ENCODE peak calls at places on chromosomes 13 and 19, in ten cellular contexts. One of them, this sample, is unnamed.

GRCh38 chr13:105466376-105466775 is 1069.1 kb downstream of the EFNB2 start:
- DNase-seq in heart right ventricle: no peak
- DNase-seq in psoas muscle: no peak
- DNase-seq in cardiac muscle cell: no peak
- DNase-seq in GM23338: no peak
- DNase-seq in CD4-positive, alpha-beta T cell: no peak
- DNase-seq in right lobe of liver: no peak
- DNase-seq in glutamatergic neuron: no peak
- DNase-seq in thoracic aorta: no peak
- DNase-seq in fibroblast of the aortic adventitia: no peak
- DNase-seq in this sample: no peak

GRCh38 chr13:43797154-43797553 is 10.4 kb upstream of the ENOX1 start:
- DNase-seq in heart right ventricle: no peak
- DNase-seq in psoas muscle: no peak
- DNase-seq in cardiac muscle cell: no peak
- DNase-seq in GM23338: no peak
- DNase-seq in CD4-positive, alpha-beta T cell: no peak
- DNase-seq in right lobe of liver: no peak
- DNase-seq in glutamatergic neuron: no peak
- DNase-seq in thoracic aorta: no peak
- DNase-seq in fibroblast of the aortic adventitia: no peak
- DNase-seq in this sample: no peak

GRCh38 chr19:369876-370275 is 25.3 kb upstream of the MIER2 start:
- DNase-seq in heart right ventricle: no peak
- DNase-seq in psoas muscle: no peak
- DNase-seq in cardiac muscle cell: no peak
- DNase-seq in GM23338: no peak
- DNase-seq in CD4-positive, alpha-beta T cell: no peak
- DNase-seq in right lobe of liver: no peak
- DNase-seq in glutamatergic neuron: no peak
- DNase-seq in thoracic aorta: no peak
- DNase-seq in fibroblast of the aortic adventitia: no peak
- DNase-seq in this sample: no peak

GRCh38 chr13:71754407-71754974 is 112.5 kb downstream of the DACH1 start:
- DNase-seq in heart right ventricle: peak; percentile 8
- DNase-seq in psoas muscle: no peak
- DNase-seq in cardiac muscle cell: no peak
- DNase-seq in GM23338: peak; percentile 18
- DNase-seq in CD4-positive, alpha-beta T cell: no peak
- DNase-seq in right lobe of liver: no peak
- DNase-seq in glutamatergic neuron: no peak
- DNase-seq in thoracic aorta: no peak
- DNase-seq in fibroblast of the aortic adventitia: no peak
- DNase-seq in this sample: no peak

GRCh38 chr13:39970177-39970846 is 314.9 kb downstream of the COG6 start:
- DNase-seq in heart right ventricle: no peak
- DNase-seq in psoas muscle: no peak
- DNase-seq in cardiac muscle cell: no peak
- DNase-seq in GM23338: no peak
- DNase-seq in CD4-positive, alpha-beta T cell: no peak
- DNase-seq in right lobe of liver: no peak
- DNase-seq in glutamatergic neuron: no peak
- DNase-seq in thoracic aorta: no peak
- DNase-seq in fibroblast of the aortic adventitia: no peak
- DNase-seq in this sample: no peak

GRCh38 chr13:107066355-107066754 is 498.4 kb upstream of the ARGLU1 start:
- DNase-seq in heart right ventricle: no peak
- DNase-seq in psoas muscle: no peak
- DNase-seq in cardiac muscle cell: no peak
- DNase-seq in GM23338: no peak
- DNase-seq in CD4-positive, alpha-beta T cell: no peak
- DNase-seq in right lobe of liver: no peak
- DNase-seq in glutamatergic neuron: no peak
- DNase-seq in thoracic aorta: no peak
- DNase-seq in fibroblast of the aortic adventitia: no peak
- DNase-seq in this sample: no peak

GRCh38 chr19:1315470-1316166 is 29.9 kb downstream of the EFNA2 start:
- DNase-seq in heart right ventricle: peak; percentile 26
- DNase-seq in psoas muscle: peak; percentile 60
- DNase-seq in cardiac muscle cell: peak; percentile 64
- DNase-seq in GM23338: peak; percentile 78
- DNase-seq in CD4-positive, alpha-beta T cell: peak; percentile 9
- DNase-seq in right lobe of liver: peak; percentile 67
- DNase-seq in glutamatergic neuron: peak; percentile 75
- DNase-seq in thoracic aorta: no peak
- DNase-seq in fibroblast of the aortic adventitia: peak; percentile 37
- DNase-seq in this sample: peak; percentile 83

GRCh38 chr13:99086869-99087129 is 108.9 kb upstream of the DOCK9 start:
- DNase-seq in heart right ventricle: no peak
- DNase-seq in psoas muscle: no peak
- DNase-seq in cardiac muscle cell: no peak
- DNase-seq in GM23338: no peak
- DNase-seq in CD4-positive, alpha-beta T cell: peak; percentile 21
- DNase-seq in right lobe of liver: peak; percentile 57
- DNase-seq in glutamatergic neuron: no peak
- DNase-seq in thoracic aorta: no peak
- DNase-seq in fibroblast of the aortic adventitia: no peak
- DNase-seq in this sample: no peak

GRCh38 chr19:51372649-51373504 is at the start of gene NKG7:
- DNase-seq in heart right ventricle: no peak
- DNase-seq in psoas muscle: no peak
- DNase-seq in cardiac muscle cell: no peak
- DNase-seq in GM23338: no peak
- DNase-seq in CD4-positive, alpha-beta T cell: no peak
- DNase-seq in right lobe of liver: no peak
- DNase-seq in glutamatergic neuron: no peak
- DNase-seq in thoracic aorta: no peak
- DNase-seq in fibroblast of the aortic adventitia: no peak
- DNase-seq in this sample: peak; percentile 66

GRCh38 chr13:101465877-101466276 is 13.4 kb downstream of the ITGBL1 start:
- DNase-seq in heart right ventricle: no peak
- DNase-seq in psoas muscle: no peak
- DNase-seq in cardiac muscle cell: no peak
- DNase-seq in GM23338: no peak
- DNase-seq in CD4-positive, alpha-beta T cell: no peak
- DNase-seq in right lobe of liver: no peak
- DNase-seq in glutamatergic neuron: no peak
- DNase-seq in thoracic aorta: no peak
- DNase-seq in fibroblast of the aortic adventitia: peak; percentile 51
- DNase-seq in this sample: no peak

GRCh38 chr13:114145722-114146121 is 13.3 kb upstream of the RASA3 start:
- DNase-seq in heart right ventricle: no peak
- DNase-seq in psoas muscle: no peak
- DNase-seq in cardiac muscle cell: no peak
- DNase-seq in GM23338: no peak
- DNase-seq in CD4-positive, alpha-beta T cell: no peak
- DNase-seq in right lobe of liver: peak; percentile 28
- DNase-seq in glutamatergic neuron: no peak
- DNase-seq in thoracic aorta: no peak
- DNase-seq in fibroblast of the aortic adventitia: no peak
- DNase-seq in this sample: no peak

GRCh38 chr13:65057986-65058385 is 2172.2 kb downstream of the PCDH9 start:
- DNase-seq in heart right ventricle: no peak
- DNase-seq in psoas muscle: no peak
- DNase-seq in cardiac muscle cell: peak; percentile 1
- DNase-seq in GM23338: no peak
- DNase-seq in CD4-positive, alpha-beta T cell: no peak
- DNase-seq in right lobe of liver: no peak
- DNase-seq in glutamatergic neuron: no peak
- DNase-seq in thoracic aorta: no peak
- DNase-seq in fibroblast of the aortic adventitia: no peak
- DNase-seq in this sample: no peak

GRCh38 chr19:18789883-18790565 is 1.1 kb downstream of the COMP start:
- DNase-seq in heart right ventricle: no peak
- DNase-seq in psoas muscle: peak; percentile 64
- DNase-seq in cardiac muscle cell: peak; percentile 40
- DNase-seq in GM23338: peak; percentile 84
- DNase-seq in CD4-positive, alpha-beta T cell: no peak
- DNase-seq in right lobe of liver: no peak
- DNase-seq in glutamatergic neuron: peak; percentile 70
- DNase-seq in thoracic aorta: no peak
- DNase-seq in fibroblast of the aortic adventitia: no peak
- DNase-seq in this sample: peak; percentile 63

GRCh38 chr19:2270572-2271515 is 11.1 kb downstream of the PEAK3 start:
- DNase-seq in heart right ventricle: peak; percentile 88
- DNase-seq in psoas muscle: peak; percentile 91
- DNase-seq in cardiac muscle cell: peak; percentile 92
- DNase-seq in GM23338: peak; percentile 56
- DNase-seq in CD4-positive, alpha-beta T cell: peak; percentile 57
- DNase-seq in right lobe of liver: peak; percentile 88
- DNase-seq in glutamatergic neuron: peak; percentile 85
- DNase-seq in thoracic aorta: peak; percentile 33
- DNase-seq in fibroblast of the aortic adventitia: peak; percentile 84
- DNase-seq in this sample: peak; percentile 81

DNA sequence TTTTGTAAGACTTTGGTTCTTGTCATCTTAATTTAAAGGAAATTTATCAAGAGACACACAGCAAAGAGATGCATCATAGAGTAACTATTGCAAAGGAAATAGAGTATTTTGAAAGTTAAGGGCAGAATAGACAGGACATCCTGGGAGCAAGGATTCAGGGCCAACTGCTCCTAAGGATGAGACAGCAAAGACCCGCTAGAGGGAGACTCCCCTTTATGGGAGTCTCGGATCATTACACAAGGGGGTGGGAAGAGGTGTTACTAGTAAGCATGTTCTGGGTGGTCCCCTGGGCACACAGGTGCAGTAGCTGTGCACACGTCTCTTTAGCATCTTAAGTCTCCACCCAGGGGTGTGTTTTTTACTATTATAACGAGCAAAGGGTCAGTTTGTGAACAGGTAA is 9.6 kb downstream of the ZSCAN5C start:
- DNase-seq in heart right ventricle: no peak
- DNase-seq in psoas muscle: no peak
- DNase-seq in cardiac muscle cell: no peak
- DNase-seq in GM23338: peak; percentile 23
- DNase-seq in CD4-positive, alpha-beta T cell: no peak
- DNase-seq in right lobe of liver: no peak
- DNase-seq in glutamatergic neuron: no peak
- DNase-seq in thoracic aorta: no peak
- DNase-seq in fibroblast of the aortic adventitia: no peak
- DNase-seq in this sample: no peak
- TF ChIP-seq CTCF in heart right ventricle: no peak
- TF ChIP-seq CTCF in psoas muscle: no peak
- TF ChIP-seq CTCF in cardiac muscle cell: no peak
- TF ChIP-seq CTCF in GM23338: peak; percentile 26
- TF ChIP-seq CTCF in CD4-positive, alpha-beta T cell: no peak
- TF ChIP-seq CTCF in right lobe of liver: no peak
- TF ChIP-seq CTCF in glutamatergic neuron: no peak
- TF ChIP-seq CTCF in thoracic aorta: no peak
- TF ChIP-seq CTCF in fibroblast of the aortic adventitia: no peak
- TF ChIP-seq CTCF in this sample: no peak

DNA sequence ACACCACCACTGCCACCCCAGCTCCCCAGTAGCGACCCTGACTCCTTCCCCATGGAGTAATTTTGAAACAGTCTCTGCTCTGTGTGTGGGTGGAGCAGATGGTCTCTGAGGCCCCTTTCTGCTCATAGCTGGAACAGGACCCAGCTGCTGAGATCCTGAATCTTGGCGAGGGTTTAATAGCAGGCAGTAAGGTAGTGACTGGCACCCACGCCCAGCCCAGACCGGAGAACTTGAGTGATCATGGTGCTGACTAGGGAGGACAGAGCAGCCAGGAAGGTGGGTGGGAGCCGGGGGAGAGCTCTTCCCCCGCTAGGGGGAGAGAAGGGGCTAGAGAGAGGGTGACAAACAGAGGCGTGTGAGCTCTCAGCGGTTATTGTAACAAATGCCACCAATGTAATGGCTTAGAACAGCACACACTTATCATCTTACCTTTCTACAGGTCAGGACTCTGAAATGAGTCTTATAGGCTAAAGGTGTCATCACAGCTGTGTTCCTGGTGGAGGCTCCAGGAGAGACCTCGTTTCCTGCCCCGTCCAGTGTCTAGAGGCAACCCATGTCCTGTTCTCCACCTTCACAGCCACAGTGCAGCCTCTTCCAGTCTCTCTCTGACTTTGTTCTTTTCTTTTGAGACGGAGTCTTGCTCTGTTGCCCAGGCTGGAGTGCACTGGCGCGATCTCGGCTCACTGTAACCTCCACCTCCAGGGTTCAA is 7.2 kb upstream of the ACER1 start:
- DNase-seq in heart right ventricle: no peak
- DNase-seq in psoas muscle: no peak
- DNase-seq in cardiac muscle cell: no peak
- DNase-seq in GM23338: peak; percentile 42
- DNase-seq in CD4-positive, alpha-beta T cell: no peak
- DNase-seq in right lobe of liver: no peak
- DNase-seq in glutamatergic neuron: no peak
- DNase-seq in thoracic aorta: no peak
- DNase-seq in fibroblast of the aortic adventitia: no peak
- DNase-seq in this sample: no peak
- TF ChIP-seq CTCF in heart right ventricle: no peak
- TF ChIP-seq CTCF in psoas muscle: no peak
- TF ChIP-seq CTCF in cardiac muscle cell: no peak
- TF ChIP-seq CTCF in GM23338: peak; percentile 32
- TF ChIP-seq CTCF in CD4-positive, alpha-beta T cell: no peak
- TF ChIP-seq CTCF in right lobe of liver: no peak
- TF ChIP-seq CTCF in glutamatergic neuron: no peak
- TF ChIP-seq CTCF in thoracic aorta: no peak
- TF ChIP-seq CTCF in fibroblast of the aortic adventitia: no peak
- TF ChIP-seq CTCF in this sample: no peak

DNA sequence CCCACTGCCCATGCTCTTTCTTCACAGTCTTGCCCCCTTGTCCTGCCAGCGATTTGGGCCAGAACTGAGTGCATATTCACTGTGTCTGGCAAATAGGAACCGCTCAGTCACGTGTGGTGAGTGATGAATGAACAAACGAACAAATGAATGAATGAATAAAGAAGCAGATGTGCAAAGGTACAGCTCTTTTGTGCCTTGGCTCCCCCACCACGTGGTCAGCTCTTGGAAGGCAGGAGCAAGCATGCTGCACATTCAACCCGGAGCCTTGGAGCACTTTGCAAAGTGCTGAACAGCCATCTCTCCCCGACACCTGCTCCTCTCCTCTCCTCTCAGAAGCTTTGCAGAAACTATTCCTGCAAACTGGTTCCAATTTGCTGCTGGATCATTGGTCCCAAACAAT is 52.4 kb downstream of the LATS2 start:
- DNase-seq in heart right ventricle: no peak
- DNase-seq in psoas muscle: no peak
- DNase-seq in cardiac muscle cell: no peak
- DNase-seq in GM23338: no peak
- DNase-seq in CD4-positive, alpha-beta T cell: no peak
- DNase-seq in right lobe of liver: no peak
- DNase-seq in glutamatergic neuron: no peak
- DNase-seq in thoracic aorta: no peak
- DNase-seq in fibroblast of the aortic adventitia: no peak
- DNase-seq in this sample: no peak
- TF ChIP-seq CTCF in heart right ventricle: no peak
- TF ChIP-seq CTCF in psoas muscle: no peak
- TF ChIP-seq CTCF in cardiac muscle cell: no peak
- TF ChIP-seq CTCF in GM23338: no peak
- TF ChIP-seq CTCF in CD4-positive, alpha-beta T cell: no peak
- TF ChIP-seq CTCF in right lobe of liver: no peak
- TF ChIP-seq CTCF in glutamatergic neuron: no peak
- TF ChIP-seq CTCF in thoracic aorta: no peak
- TF ChIP-seq CTCF in fibroblast of the aortic adventitia: no peak
- TF ChIP-seq CTCF in this sample: no peak

DNA sequence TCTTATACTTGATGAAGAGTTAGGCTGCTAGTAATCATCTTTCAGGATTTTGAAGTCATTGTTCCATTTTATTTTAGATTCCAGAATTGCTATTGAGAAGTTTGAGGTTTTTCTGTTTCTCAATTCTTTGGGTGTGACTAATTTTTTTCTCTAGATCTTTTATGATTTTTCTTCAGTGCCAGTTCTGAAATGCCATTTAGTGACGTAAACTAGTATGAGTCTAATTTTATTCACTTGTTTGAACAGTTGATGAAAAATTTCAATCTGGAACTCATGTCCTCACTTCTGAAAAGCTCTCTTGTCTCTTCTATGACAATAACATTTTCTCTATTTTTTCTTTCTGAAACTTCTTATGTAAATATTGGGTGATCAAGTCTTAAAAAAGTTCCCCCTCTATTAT is 188.5 kb upstream of the HTR2A start:
- DNase-seq in heart right ventricle: no peak
- DNase-seq in psoas muscle: no peak
- DNase-seq in cardiac muscle cell: no peak
- DNase-seq in GM23338: no peak
- DNase-seq in CD4-positive, alpha-beta T cell: no peak
- DNase-seq in right lobe of liver: no peak
- DNase-seq in glutamatergic neuron: no peak
- DNase-seq in thoracic aorta: no peak
- DNase-seq in fibroblast of the aortic adventitia: peak; percentile 42
- DNase-seq in this sample: no peak
- TF ChIP-seq CTCF in heart right ventricle: no peak
- TF ChIP-seq CTCF in psoas muscle: no peak
- TF ChIP-seq CTCF in cardiac muscle cell: no peak
- TF ChIP-seq CTCF in GM23338: no peak
- TF ChIP-seq CTCF in CD4-positive, alpha-beta T cell: no peak
- TF ChIP-seq CTCF in right lobe of liver: no peak
- TF ChIP-seq CTCF in glutamatergic neuron: no peak
- TF ChIP-seq CTCF in thoracic aorta: no peak
- TF ChIP-seq CTCF in fibroblast of the aortic adventitia: no peak
- TF ChIP-seq CTCF in this sample: no peak

This sample was measured in GM10248.